ENCODE peak calls at places on chromosomes 11 and 22, in five cellular contexts. One of them, this sample, is unnamed.

GRCh38 chr11:118908931-118909618 is 16.7 kb downstream of the BCL9L start:
- DNase-seq in K562: no peak
- DNase-seq in A549: no peak
- DNase-seq in HCT116: no peak
- DNase-seq in GM12878: no peak
- DNase-seq in this sample: no peak

GRCh38 chr11:80843266-80843974 is 1402.6 kb upstream of the TENM4 start:
- DNase-seq in K562: no peak
- DNase-seq in A549: no peak
- DNase-seq in HCT116: no peak
- DNase-seq in GM12878: peak
- DNase-seq in this sample: no peak

GRCh38 chr11:96961931-96962330 is 572.1 kb downstream of the JRKL start:
- DNase-seq in K562: no peak
- DNase-seq in A549: no peak
- DNase-seq in HCT116: no peak
- DNase-seq in GM12878: no peak
- DNase-seq in this sample: no peak

GRCh38 chr11:2883717-2884423 is 1.7 kb downstream of the CDKN1C start:
- DNase-seq in K562: peak
- DNase-seq in A549: no peak
- DNase-seq in HCT116: no peak
- DNase-seq in GM12878: no peak
- DNase-seq in this sample: no peak

GRCh38 chr11:12245549-12245986 is 131.8 kb upstream of the PARVA start:
- DNase-seq in K562: peak
- DNase-seq in A549: no peak
- DNase-seq in HCT116: no peak
- DNase-seq in GM12878: no peak
- DNase-seq in this sample: no peak

GRCh38 chr11:111176603-111177002 is 68.9 kb upstream of the POU2AF2 start:
- DNase-seq in K562: no peak
- DNase-seq in A549: no peak
- DNase-seq in HCT116: no peak
- DNase-seq in GM12878: peak
- DNase-seq in this sample: no peak

GRCh38 chr22:40363059-40363458 is 7.3 kb upstream of the SGSM3 start:
- DNase-seq in K562: no peak
- DNase-seq in A549: no peak
- DNase-seq in HCT116: no peak
- DNase-seq in GM12878: no peak
- DNase-seq in this sample: no peak

GRCh38 chr11:96426356-96427103 is 36.7 kb downstream of the JRKL start:
- DNase-seq in K562: peak
- DNase-seq in A549: peak
- DNase-seq in HCT116: peak
- DNase-seq in GM12878: no peak
- DNase-seq in this sample: peak

GRCh38 chr22:21041937-21042336 is 3.8 kb upstream of the LRRC74B start:
- DNase-seq in K562: no peak
- DNase-seq in A549: no peak
- DNase-seq in HCT116: no peak
- DNase-seq in GM12878: no peak
- DNase-seq in this sample: no peak

GRCh38 chr11:126190792-126191191 is 20.7 kb downstream of the RPUSD4 start:
- DNase-seq in K562: no peak
- DNase-seq in A549: no peak
- DNase-seq in HCT116: no peak
- DNase-seq in GM12878: no peak
- DNase-seq in this sample: no peak

GRCh38 chr22:50085211-50085999 is at the start of gene MLC1:
- DNase-seq in K562: no peak
- DNase-seq in A549: no peak
- DNase-seq in HCT116: no peak
- DNase-seq in GM12878: no peak
- DNase-seq in this sample: no peak

GRCh38 chr11:61361237-61361636 is 445 bp downstream of the CYB561A3 start:
- DNase-seq in K562: no peak
- DNase-seq in A549: no peak
- DNase-seq in HCT116: no peak
- DNase-seq in GM12878: no peak
- DNase-seq in this sample: no peak

GRCh38 chr11:14386895-14387480 is 28.0 kb upstream of the RRAS2 start:
- DNase-seq in K562: no peak
- DNase-seq in A549: no peak
- DNase-seq in HCT116: no peak
- DNase-seq in GM12878: no peak
- DNase-seq in this sample: no peak

GRCh38 chr11:48109046-48109666 is 107.5 kb upstream of the OR4B1 start:
- DNase-seq in K562: peak
- DNase-seq in A549: peak
- DNase-seq in HCT116: peak
- DNase-seq in GM12878: no peak
- DNase-seq in this sample: peak

GRCh38 chr22:32123657-32124056 is 35.4 kb downstream of the C22orf42 start:
- DNase-seq in K562: no peak
- DNase-seq in A549: no peak
- DNase-seq in HCT116: no peak
- DNase-seq in GM12878: no peak
- DNase-seq in this sample: no peak

GRCh38 chr22:29992341-29993275 is 87.7 kb upstream of the HORMAD2 start:
- DNase-seq in K562: no peak
- DNase-seq in A549: no peak
- DNase-seq in HCT116: no peak
- DNase-seq in GM12878: no peak
- DNase-seq in this sample: peak

GRCh38 chr11:14041040-14041439 is 78.5 kb downstream of the SPON1 start:
- DNase-seq in K562: peak
- DNase-seq in A549: no peak
- DNase-seq in HCT116: peak
- DNase-seq in GM12878: no peak
- DNase-seq in this sample: no peak

GRCh38 chr11:78952866-78953265 is 378.2 kb upstream of the NARS2 start:
- DNase-seq in K562: no peak
- DNase-seq in A549: no peak
- DNase-seq in HCT116: no peak
- DNase-seq in GM12878: no peak
- DNase-seq in this sample: no peak

GRCh38 chr11:134592391-134592990 is 180.4 kb upstream of the B3GAT1 start:
- DNase-seq in K562: peak
- DNase-seq in A549: no peak
- DNase-seq in HCT116: peak
- DNase-seq in GM12878: no peak
- DNase-seq in this sample: peak

GRCh38 chr11:74319139-74319538 is 7.7 kb upstream of the P4HA3 start:
- DNase-seq in K562: no peak
- DNase-seq in A549: no peak
- DNase-seq in HCT116: no peak
- DNase-seq in GM12878: no peak
- DNase-seq in this sample: no peak

GRCh38 chr11:117529767-117530166 is 202.1 kb downstream of the CEP164 start:
- DNase-seq in K562: no peak
- DNase-seq in A549: no peak
- DNase-seq in HCT116: no peak
- DNase-seq in GM12878: no peak
- DNase-seq in this sample: no peak

GRCh38 chr22:46738961-46739870 is 1.2 kb upstream of the CERK start:
- DNase-seq in K562: no peak
- DNase-seq in A549: peak
- DNase-seq in HCT116: peak
- DNase-seq in GM12878: no peak
- DNase-seq in this sample: peak

GRCh38 chr11:67416416-67417335 is 1.2 kb downstream of the CARNS1 start:
- DNase-seq in K562: no peak
- DNase-seq in A549: no peak
- DNase-seq in HCT116: no peak
- DNase-seq in GM12878: no peak
- DNase-seq in this sample: peak

GRCh38 chr11:118622376-118623290 is 15.2 kb downstream of the PHLDB1 start:
- DNase-seq in K562: no peak
- DNase-seq in A549: peak
- DNase-seq in HCT116: peak
- DNase-seq in GM12878: no peak
- DNase-seq in this sample: no peak

DNA sequence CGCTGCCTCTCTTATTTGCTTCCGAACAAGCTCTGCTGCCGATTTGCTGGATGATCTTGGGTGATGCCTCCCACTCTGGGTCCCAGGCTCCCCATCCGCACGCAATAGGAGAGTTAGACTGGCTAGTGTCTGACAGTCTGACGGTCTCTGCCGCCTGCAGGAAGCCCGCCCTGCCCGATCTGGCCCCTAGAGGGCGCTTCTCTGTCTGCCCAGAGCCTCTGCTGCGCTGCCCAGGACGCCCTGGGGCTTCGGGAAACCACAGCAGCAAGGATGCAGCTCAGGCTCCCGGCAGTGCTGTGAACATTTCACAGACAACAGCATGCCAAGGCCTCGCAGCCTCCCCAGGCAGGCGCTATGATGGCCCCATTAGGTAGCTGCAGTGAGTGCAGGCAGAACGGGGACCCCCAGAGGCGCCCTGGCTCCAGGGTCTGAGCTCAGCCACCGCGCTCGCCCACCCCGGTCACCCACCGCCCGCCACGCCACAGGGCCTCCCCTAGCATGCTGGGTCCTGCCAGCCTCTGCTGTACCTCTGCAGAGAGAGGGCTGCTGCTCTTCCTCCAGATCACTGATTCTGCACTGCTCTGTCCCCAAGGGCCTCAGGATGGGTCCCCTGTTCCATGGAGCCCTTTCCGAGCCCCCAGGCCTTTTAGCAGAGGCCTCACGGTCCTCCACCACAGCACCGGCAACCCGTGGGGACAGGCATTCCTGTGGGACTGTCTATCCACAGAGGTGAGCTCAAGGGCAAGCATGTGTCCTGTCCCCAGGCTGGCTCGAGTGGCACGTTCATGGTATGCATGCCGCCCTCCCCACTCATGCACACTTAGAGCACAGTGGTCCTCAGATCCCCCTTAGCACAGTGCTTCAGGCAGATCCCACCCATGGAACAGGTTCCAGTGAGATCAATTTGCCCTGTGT is 4.3 kb upstream of the BAIAP2L2 start:
- DNase-seq in K562: peak
- DNase-seq in A549: peak
- DNase-seq in HCT116: peak
- DNase-seq in GM12878: no peak
- DNase-seq in this sample: peak
- TF ChIP-seq REST in K562: no peak
- TF ChIP-seq REST in A549: no peak
- TF ChIP-seq REST in HCT116: no peak
- TF ChIP-seq REST in GM12878: no peak
- TF ChIP-seq REST in this sample: no peak

GRCh38 chr11:123472236-123472935 is 42.3 kb downstream of the GRAMD1B start:
- DNase-seq in K562: no peak
- DNase-seq in A549: no peak
- DNase-seq in HCT116: no peak
- DNase-seq in GM12878: no peak
- DNase-seq in this sample: no peak

GRCh38 chr11:123470862-123471261 is 40.8 kb downstream of the GRAMD1B start:
- DNase-seq in K562: no peak
- DNase-seq in A549: no peak
- DNase-seq in HCT116: no peak
- DNase-seq in GM12878: no peak
- DNase-seq in this sample: no peak

GRCh38 chr11:123474994-123475393 is 44.9 kb downstream of the GRAMD1B start:
- DNase-seq in K562: no peak
- DNase-seq in A549: no peak
- DNase-seq in HCT116: no peak
- DNase-seq in GM12878: no peak
- DNase-seq in this sample: no peak

GRCh38 chr11:123475478-123475877 is 45.4 kb downstream of the GRAMD1B start:
- DNase-seq in K562: no peak
- DNase-seq in A549: peak
- DNase-seq in HCT116: no peak
- DNase-seq in GM12878: no peak
- DNase-seq in this sample: no peak

GRCh38 chr11:123473941-123474668 is 44.0 kb downstream of the GRAMD1B start:
- DNase-seq in K562: no peak
- DNase-seq in A549: peak
- DNase-seq in HCT116: no peak
- DNase-seq in GM12878: no peak
- DNase-seq in this sample: no peak
- TF ChIP-seq CEBPB in K562: no peak
- TF ChIP-seq CEBPB in A549: no peak
- TF ChIP-seq CEBPB in HCT116: peak
- TF ChIP-seq CEBPB in GM12878: no peak
- TF ChIP-seq CEBPB in this sample: no peak

GRCh38 chr11:70542406-70542805 is 144.1 kb downstream of the CTTN start:
- DNase-seq in K562: no peak
- DNase-seq in A549: no peak
- DNase-seq in HCT116: no peak
- DNase-seq in GM12878: no peak
- DNase-seq in this sample: no peak
- TF ChIP-seq REST in K562: no peak
- TF ChIP-seq REST in A549: no peak
- TF ChIP-seq REST in HCT116: no peak
- TF ChIP-seq REST in GM12878: no peak
- TF ChIP-seq REST in this sample: no peak

DNA sequence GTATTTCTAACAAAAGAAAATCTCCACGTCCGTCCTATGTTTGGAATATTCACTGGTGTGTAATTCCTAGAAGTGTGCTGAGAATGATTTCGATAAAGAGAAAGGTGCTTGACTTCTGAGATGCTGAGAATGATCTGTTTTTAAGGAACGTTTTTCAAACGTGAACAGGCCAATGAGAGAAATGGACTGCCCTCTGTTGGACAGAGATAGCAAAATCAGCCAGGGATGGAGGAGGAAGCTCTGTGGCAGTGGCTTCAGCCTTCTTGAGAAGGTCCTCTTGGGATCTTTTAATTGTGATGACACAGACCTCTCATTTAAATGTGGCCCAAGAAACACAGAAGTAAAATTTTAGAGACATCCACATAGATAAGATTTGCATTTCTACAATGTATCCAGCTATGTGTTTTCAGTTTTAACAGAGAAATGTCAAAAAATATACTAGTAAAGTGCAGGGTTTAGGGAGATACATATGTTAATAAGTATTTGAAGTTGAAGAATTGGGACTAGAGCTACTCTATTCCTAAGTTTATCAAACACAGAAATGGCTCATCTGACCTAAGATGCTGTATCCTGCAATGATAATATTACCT is 84.0 kb upstream of the RCN1 start:
- DNase-seq in K562: peak
- DNase-seq in A549: peak
- DNase-seq in HCT116: peak
- DNase-seq in GM12878: peak
- DNase-seq in this sample: peak
- TF ChIP-seq CEBPB in K562: no peak
- TF ChIP-seq CEBPB in A549: no peak
- TF ChIP-seq CEBPB in HCT116: no peak
- TF ChIP-seq CEBPB in GM12878: no peak
- TF ChIP-seq CEBPB in this sample: no peak